ENCODE peak calls at places on chromosome 2, in six cellular contexts. One of them, this sample, is unnamed.

GRCh38 chr2:190333928-190334327 is 9.5 kb upstream of the INPP1 start:
- DNase-seq in IMR-90: no peak
- DNase-seq in right lobe of liver: no peak
- DNase-seq in HCT116: no peak
- DNase-seq in GM12878: no peak
- DNase-seq in Panc1: no peak
- DNase-seq in this sample: no peak

GRCh38 chr2:45888641-45889040 is 237.2 kb downstream of the PRKCE start:
- DNase-seq in IMR-90: no peak
- DNase-seq in HCT116: no peak
- DNase-seq in right lobe of liver: no peak
- DNase-seq in GM12878: no peak
- DNase-seq in Panc1: no peak
- DNase-seq in this sample: no peak

GRCh38 chr2:105872142-105872728 is 127.5 kb downstream of the NCK2 start:
- DNase-seq in Panc1: no peak
- DNase-seq in IMR-90: no peak
- DNase-seq in HCT116: no peak
- DNase-seq in right lobe of liver: no peak
- DNase-seq in GM12878: no peak
- DNase-seq in this sample: no peak

GRCh38 chr2:219022616-219023015 is 18.7 kb downstream of the CFAP65 start:
- DNase-seq in IMR-90: no peak
- DNase-seq in right lobe of liver: no peak
- DNase-seq in HCT116: no peak
- DNase-seq in GM12878: no peak
- DNase-seq in Panc1: no peak
- DNase-seq in this sample: no peak

GRCh38 chr2:46270384-46270783 is 26.8 kb upstream of the EPAS1 start:
- DNase-seq in right lobe of liver: no peak
- DNase-seq in IMR-90: peak; percentile 35
- DNase-seq in Panc1: no peak
- DNase-seq in HCT116: no peak
- DNase-seq in GM12878: no peak
- DNase-seq in this sample: no peak

GRCh38 chr2:203782262-203782976 is 76.0 kb downstream of the CD28 start:
- DNase-seq in IMR-90: peak; percentile 94
- DNase-seq in HCT116: peak; percentile 61
- DNase-seq in right lobe of liver: no peak
- DNase-seq in Panc1: no peak
- DNase-seq in GM12878: no peak
- DNase-seq in this sample: no peak

GRCh38 chr2:43402002-43402401 is 175.6 kb upstream of the ZFP36L2 start:
- DNase-seq in Panc1: no peak
- DNase-seq in right lobe of liver: no peak
- DNase-seq in GM12878: peak; percentile 97
- DNase-seq in HCT116: no peak
- DNase-seq in IMR-90: no peak
- DNase-seq in this sample: peak; percentile 78

GRCh38 chr2:217279571-217279970 is 419.7 kb upstream of the TNP1 start:
- DNase-seq in Panc1: no peak
- DNase-seq in HCT116: no peak
- DNase-seq in right lobe of liver: no peak
- DNase-seq in IMR-90: peak; percentile 96
- DNase-seq in GM12878: no peak
- DNase-seq in this sample: no peak

GRCh38 chr2:1612391-1613077 is 131.8 kb downstream of the PXDN start:
- DNase-seq in GM12878: no peak
- DNase-seq in HCT116: no peak
- DNase-seq in Panc1: no peak
- DNase-seq in right lobe of liver: no peak
- DNase-seq in IMR-90: no peak
- DNase-seq in this sample: no peak

GRCh38 chr2:216551234-216551633 is 52.6 kb downstream of the RPL37A start:
- DNase-seq in GM12878: no peak
- DNase-seq in Panc1: no peak
- DNase-seq in right lobe of liver: no peak
- DNase-seq in IMR-90: peak; percentile 88
- DNase-seq in HCT116: no peak
- DNase-seq in this sample: no peak

GRCh38 chr2:128302744-128303067 is 16.0 kb downstream of the HS6ST1 start:
- DNase-seq in IMR-90: no peak
- DNase-seq in Panc1: no peak
- DNase-seq in GM12878: no peak
- DNase-seq in HCT116: no peak
- DNase-seq in right lobe of liver: no peak
- DNase-seq in this sample: no peak

GRCh38 chr2:175414872-175415487 is 233.5 kb upstream of the ATP5MC3 start:
- DNase-seq in Panc1: peak; percentile 61
- DNase-seq in HCT116: peak; percentile 54
- DNase-seq in IMR-90: peak; percentile 54
- DNase-seq in right lobe of liver: peak; percentile 71
- DNase-seq in GM12878: no peak
- DNase-seq in this sample: no peak

GRCh38 chr2:176164803-176165597 is 7.9 kb downstream of the HOXD3 start:
- DNase-seq in GM12878: no peak
- DNase-seq in IMR-90: no peak
- DNase-seq in HCT116: no peak
- DNase-seq in Panc1: no peak
- DNase-seq in right lobe of liver: no peak
- DNase-seq in this sample: no peak

GRCh38 chr2:181183878-181184553 is 203.6 kb downstream of the UBE2E3 start:
- DNase-seq in Panc1: no peak
- DNase-seq in IMR-90: no peak
- DNase-seq in right lobe of liver: no peak
- DNase-seq in GM12878: no peak
- DNase-seq in HCT116: no peak
- DNase-seq in this sample: peak; percentile 50

GRCh38 chr2:69083126-69083733 is 70.3 kb downstream of the ANTXR1 start:
- DNase-seq in right lobe of liver: no peak
- DNase-seq in IMR-90: peak; percentile 45
- DNase-seq in GM12878: no peak
- DNase-seq in Panc1: peak; percentile 39
- DNase-seq in HCT116: no peak
- DNase-seq in this sample: no peak

GRCh38 chr2:240766072-240766471 is 53.9 kb downstream of the KIF1A start:
- DNase-seq in IMR-90: no peak
- DNase-seq in GM12878: no peak
- DNase-seq in Panc1: no peak
- DNase-seq in right lobe of liver: no peak
- DNase-seq in HCT116: no peak
- DNase-seq in this sample: no peak

GRCh38 chr2:65630643-65631042 is 198.2 kb upstream of the SPRED2 start:
- DNase-seq in right lobe of liver: no peak
- DNase-seq in IMR-90: peak; percentile 77
- DNase-seq in HCT116: no peak
- DNase-seq in GM12878: no peak
- DNase-seq in Panc1: no peak
- DNase-seq in this sample: no peak

GRCh38 chr2:29611850-29612249 is 309.5 kb downstream of the ALK start:
- DNase-seq in GM12878: no peak
- DNase-seq in IMR-90: no peak
- DNase-seq in Panc1: no peak
- DNase-seq in HCT116: no peak
- DNase-seq in right lobe of liver: no peak
- DNase-seq in this sample: no peak

GRCh38 chr2:98140210-98140609 is 53.2 kb downstream of the VWA3B start:
- DNase-seq in IMR-90: no peak
- DNase-seq in GM12878: no peak
- DNase-seq in HCT116: no peak
- DNase-seq in right lobe of liver: no peak
- DNase-seq in Panc1: no peak
- DNase-seq in this sample: no peak

GRCh38 chr2:105455488-105455991 is 56.7 kb upstream of the FHL2 start:
- DNase-seq in IMR-90: peak; percentile 92
- DNase-seq in Panc1: peak; percentile 99
- DNase-seq in right lobe of liver: peak; percentile 68
- DNase-seq in GM12878: no peak
- DNase-seq in HCT116: peak; percentile 95
- DNase-seq in this sample: no peak

GRCh38 chr2:190841707-190842505 is 38.7 kb upstream of the GLS start:
- DNase-seq in IMR-90: peak; percentile 69
- DNase-seq in Panc1: no peak
- DNase-seq in right lobe of liver: no peak
- DNase-seq in GM12878: no peak
- DNase-seq in HCT116: no peak
- DNase-seq in this sample: no peak

DNA sequence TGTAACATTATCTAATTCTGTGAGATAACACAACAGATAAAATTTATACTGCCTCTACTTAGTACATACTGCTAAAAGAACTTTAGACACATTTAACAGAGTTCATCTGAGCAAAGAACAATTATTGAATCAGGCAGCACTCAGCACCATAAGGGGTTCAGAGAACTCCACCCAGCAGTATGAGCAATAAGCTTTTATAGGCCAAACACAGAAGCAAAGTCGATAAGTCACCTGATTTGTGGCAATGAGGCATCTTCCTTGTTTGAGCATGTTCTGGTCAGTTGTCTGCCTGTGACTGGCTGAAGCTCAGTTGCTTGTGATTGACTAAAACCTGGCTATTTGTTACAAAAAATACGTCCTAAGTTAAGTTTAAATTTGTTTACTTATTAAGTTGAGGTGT is 746.1 kb upstream of the DDX18 start:
- DNase-seq in Panc1: no peak
- DNase-seq in IMR-90: no peak
- DNase-seq in GM12878: no peak
- DNase-seq in HCT116: no peak
- DNase-seq in right lobe of liver: no peak
- DNase-seq in this sample: no peak
- H3K4me3 ChIP-seq in Panc1: no peak overlapping the region
- H3K4me3 ChIP-seq in IMR-90: no peak overlapping the region
- H3K4me3 ChIP-seq in GM12878: no peak overlapping the region
- H3K4me3 ChIP-seq in HCT116: no peak overlapping the region
- H3K4me3 ChIP-seq in right lobe of liver: no peak overlapping the region
- H3K4me3 ChIP-seq in this sample: no peak overlapping the region

GRCh38 chr2:207505180-207505579 is 24.6 kb upstream of the CREB1 start:
- DNase-seq in Panc1: no peak
- DNase-seq in IMR-90: no peak
- DNase-seq in HCT116: no peak
- DNase-seq in GM12878: no peak
- DNase-seq in right lobe of liver: no peak
- DNase-seq in this sample: no peak

GRCh38 chr2:207503234-207503633 is 26.5 kb upstream of the CREB1 start:
- DNase-seq in HCT116: no peak
- DNase-seq in right lobe of liver: no peak
- DNase-seq in Panc1: no peak
- DNase-seq in IMR-90: no peak
- DNase-seq in GM12878: no peak
- DNase-seq in this sample: peak; percentile 41

GRCh38 chr2:207506426-207506825 is 23.3 kb upstream of the CREB1 start:
- DNase-seq in Panc1: no peak
- DNase-seq in right lobe of liver: no peak
- DNase-seq in GM12878: no peak
- DNase-seq in HCT116: no peak
- DNase-seq in IMR-90: no peak
- DNase-seq in this sample: no peak

GRCh38 chr2:207505728-207506127 is 24.0 kb upstream of the CREB1 start:
- DNase-seq in right lobe of liver: no peak
- DNase-seq in GM12878: no peak
- DNase-seq in IMR-90: peak; percentile 80
- DNase-seq in Panc1: peak; percentile 87
- DNase-seq in HCT116: no peak
- DNase-seq in this sample: no peak

GRCh38 chr2:207504513-207505171 is 25.1 kb upstream of the CREB1 start:
- DNase-seq in Panc1: no peak
- DNase-seq in right lobe of liver: no peak
- DNase-seq in IMR-90: peak; percentile 70
- DNase-seq in GM12878: no peak
- DNase-seq in HCT116: no peak
- DNase-seq in this sample: no peak
- TF ChIP-seq CTCF in Panc1: no peak
- TF ChIP-seq CTCF in right lobe of liver: no peak
- TF ChIP-seq CTCF in IMR-90: no peak
- TF ChIP-seq CTCF in GM12878: no peak
- TF ChIP-seq CTCF in HCT116: no peak
- TF ChIP-seq CTCF in this sample: no peak

GRCh38 chr2:73986085-73986680 is 1.5 kb downstream of the TET3 start:
- DNase-seq in HCT116: no peak
- DNase-seq in IMR-90: no peak
- DNase-seq in GM12878: no peak
- DNase-seq in Panc1: no peak
- DNase-seq in right lobe of liver: no peak
- DNase-seq in this sample: peak; percentile 40

GRCh38 chr2:73987948-73988700 is 3.4 kb downstream of the TET3 start:
- DNase-seq in GM12878: no peak
- DNase-seq in Panc1: no peak
- DNase-seq in IMR-90: no peak
- DNase-seq in right lobe of liver: no peak
- DNase-seq in HCT116: no peak
- DNase-seq in this sample: no peak

GRCh38 chr2:73985318-73986084 is 791 bp downstream of the TET3 start:
- DNase-seq in Panc1: no peak
- DNase-seq in IMR-90: no peak
- DNase-seq in GM12878: no peak
- DNase-seq in HCT116: no peak
- DNase-seq in right lobe of liver: peak; percentile 58
- DNase-seq in this sample: peak; percentile 79

GRCh38 chr2:73984922-73985317 is 210 bp downstream of the TET3 start:
- DNase-seq in IMR-90: no peak
- DNase-seq in GM12878: no peak
- DNase-seq in Panc1: no peak
- DNase-seq in HCT116: no peak
- DNase-seq in right lobe of liver: peak; percentile 88
- DNase-seq in this sample: no peak

DNA sequence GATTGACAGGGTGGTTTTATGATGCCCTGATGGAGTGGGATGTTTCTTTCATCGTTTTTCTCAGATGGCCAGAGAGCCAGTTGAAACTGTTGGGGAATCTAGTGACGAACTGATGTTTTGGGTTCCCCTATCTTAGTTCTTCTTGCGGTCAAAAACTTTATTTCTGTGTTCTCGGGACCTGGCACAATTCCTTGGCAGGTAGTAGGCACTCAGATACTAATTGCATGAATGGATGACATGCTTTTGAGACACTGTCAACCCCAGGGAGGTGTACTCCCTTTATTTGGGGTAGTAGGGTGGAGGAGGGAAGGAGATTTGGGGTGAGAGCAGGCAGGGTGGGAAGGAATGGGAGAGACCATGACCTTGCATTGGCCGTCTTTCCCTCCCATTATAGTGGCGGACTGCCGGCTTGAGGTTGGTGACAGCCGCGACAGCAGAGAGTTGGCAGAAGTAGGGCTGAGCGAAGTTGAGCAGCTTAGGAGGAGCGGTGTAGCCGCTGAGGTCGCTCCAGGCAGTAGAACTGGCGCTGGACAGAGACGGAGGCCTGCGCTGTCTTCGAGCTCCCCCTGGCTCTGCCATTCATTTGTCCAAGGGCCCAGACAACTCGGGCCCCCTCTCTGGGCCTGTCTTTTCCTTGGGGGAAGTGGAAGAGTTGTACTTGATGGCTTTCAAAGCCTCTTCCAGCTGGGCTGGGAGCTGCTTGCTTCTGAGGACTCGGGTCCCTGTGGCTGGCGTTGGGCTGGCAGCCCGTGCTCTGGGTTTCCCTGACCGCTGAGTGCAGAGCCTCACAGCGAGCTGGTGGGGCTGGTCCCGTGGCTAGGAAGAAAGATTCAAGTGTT is 2.6 kb downstream of the TET3 start:
- DNase-seq in Panc1: no peak
- DNase-seq in GM12878: no peak
- DNase-seq in right lobe of liver: no peak
- DNase-seq in HCT116: no peak
- DNase-seq in IMR-90: peak; percentile 62
- DNase-seq in this sample: no peak
- H3K4me3 ChIP-seq in Panc1: peak overlapping the region; percentile 64
- H3K4me3 ChIP-seq in GM12878: peak overlapping the region; percentile 96
- H3K4me3 ChIP-seq in right lobe of liver: peak overlapping the region; percentile 27
- H3K4me3 ChIP-seq in HCT116: no peak overlapping the region
- H3K4me3 ChIP-seq in IMR-90: no peak overlapping the region
- H3K4me3 ChIP-seq in this sample: peak overlapping the region; percentile 77

GRCh38 chr2:33134086-33134763 is 187.5 kb downstream of the LTBP1 start:
- DNase-seq in right lobe of liver: peak; percentile 65
- DNase-seq in HCT116: peak; percentile 59
- DNase-seq in IMR-90: peak; percentile 99
- DNase-seq in Panc1: peak; percentile 85
- DNase-seq in GM12878: no peak
- DNase-seq in this sample: no peak
- TF ChIP-seq CTCF in right lobe of liver: no peak
- TF ChIP-seq CTCF in HCT116: no peak
- TF ChIP-seq CTCF in IMR-90: peak; percentile 30
- TF ChIP-seq CTCF in Panc1: peak; percentile 27
- TF ChIP-seq CTCF in GM12878: no peak
- TF ChIP-seq CTCF in this sample: no peak